ENCODE peak calls at places on chromosomes 12 and 14, in six cellular contexts. I, G, X, O, K and R are unnamed samples.

GRCh38 chr14:101201535-101202125 is 298.1 kb upstream of the RTL1 start:
- DNase-seq in I (no peak), X (no peak), G (no peak), O (no peak), K (no peak), R (no peak)

GRCh38 chr12:70180140-70180539 is 63.1 kb upstream of the CNOT2 start:
- DNase-seq in X (no peak), K (no peak), O (peak), G (no peak), I (no peak), R (no peak)

GRCh38 chr14:79562158-79562557 is 649.1 kb downstream of the DIO2 start:
- DNase-seq in I (no peak), O (no peak), X (no peak), K (no peak), G (no peak), R (no peak)

GRCh38 chr14:42884100-42884499 is 1277.4 kb downstream of the LRFN5 start:
- DNase-seq in K (no peak), G (no peak), X (no peak), I (no peak), O (no peak), R (peak)

GRCh38 chr12:65419284-65420072 is 141.0 kb downstream of the MSRB3 start:
- DNase-seq in G (no peak), I (no peak), X (no peak), K (no peak), O (no peak), R (no peak)

GRCh38 chr12:30694971-30695326 is 720 bp downstream of the IPO8 start:
- DNase-seq in I (peak), X (no peak), K (peak), O (peak), G (peak), R (peak)

GRCh38 chr14:103392106-103392505 is 6.9 kb downstream of the MARK3 start:
- DNase-seq in X (no peak), O (no peak), K (no peak), I (no peak), G (no peak), R (no peak)

GRCh38 chr12:39235990-39236767 is 206.7 kb downstream of the KIF21A start:
- DNase-seq in X (no peak), G (no peak), I (no peak), O (no peak), K (no peak), R (peak)

GRCh38 chr14:64726585-64726890 is 22.3 kb downstream of the PLEKHG3 start:
- DNase-seq in X (peak), O (no peak), K (no peak), G (peak), I (peak), R (peak)

GRCh38 chr12:119689935-119690500 is 22.1 kb downstream of the PRKAB1 start:
- DNase-seq in K (no peak), X (no peak), G (no peak), I (no peak), O (no peak), R (no peak)

GRCh38 chr14:101224356-101225115 is 321.0 kb upstream of the RTL1 start:
- DNase-seq in G (no peak), O (no peak), X (no peak), K (no peak), I (no peak), R (no peak)

GRCh38 chr14:22980672-22981089 is 1.7 kb downstream of the AJUBA start:
- DNase-seq in O (no peak), X (peak), K (no peak), G (peak), I (peak), R (peak)